ENCODE peak calls at places on chromosome 19, in nine cellular contexts. N, F, C, V, Q, O, E, B and P are unnamed samples.
A peak's percentile ranks its signal among the peaks of the same experiment; 100 is the strongest.

GRCh38 chr19:3292958-3293529 is 68.6 kb downstream of the CELF5 start:
- DNase-seq in O (peak; percentile 56), B (no peak), V (no peak), C (no peak), Q (no peak), E (no peak), F (no peak), N (no peak), P (no peak)

GRCh38 chr19:18153555-18154134 is 682 bp downstream of the PIK3R2 start:
- DNase-seq in C (no peak), Q (no peak), V (peak; percentile 31), F (no peak), E (no peak), B (no peak), N (no peak), O (peak; percentile 61), P (no peak)

GRCh38 chr19:1177322-1178114 is 3.5 kb upstream of the SBNO2 start:
- DNase-seq in V (no peak), Q (peak; percentile 98), N (peak; percentile 62), C (peak; percentile 55), B (peak; percentile 95), F (peak; percentile 98), O (no peak), E (peak; percentile 96), P (no peak)

GRCh38 chr19:677601-678380 is 1.6 kb downstream of the FSTL3 start:
- DNase-seq in V (no peak), Q (peak; percentile 88), O (no peak), F (no peak), C (no peak), N (no peak), B (no peak), E (no peak), P (no peak)

GRCh38 chr19:33905937-33906577 is 109.4 kb downstream of the KCTD15 start:
- DNase-seq in V (peak; percentile 8), O (peak; percentile 75), E (no peak), N (no peak), F (peak; percentile 53), C (no peak), Q (peak; percentile 38), B (no peak), P (no peak)

GRCh38 chr19:17777840-17778620 is 16.9 kb upstream of the B3GNT3 start:
- DNase-seq in O (peak; percentile 80), F (peak; percentile 79), V (peak; percentile 63), C (no peak), Q (peak; percentile 73), E (no peak), B (peak; percentile 38), N (no peak), P (no peak)

GRCh38 chr19:11479470-11480080 is 1.3 kb downstream of the ELAVL3 start:
- DNase-seq in B (no peak), F (peak; percentile 32), O (peak; percentile 57), V (peak; percentile 56), C (no peak), N (no peak), Q (no peak), E (no peak), P (no peak)

GRCh38 chr19:15469513-15470297 is 5.4 kb upstream of the RASAL3 start:
- DNase-seq in N (no peak), O (no peak), Q (no peak), E (no peak), B (no peak), V (peak; percentile 52), F (peak; percentile 41), C (no peak), P (no peak)

GRCh38 chr19:4066176-4066606 is 508 bp downstream of the ZBTB7A start:
- DNase-seq in C (no peak), Q (no peak), F (no peak), B (no peak), V (peak; percentile 54), N (no peak), O (peak; percentile 71), E (no peak), P (no peak)

GRCh38 chr19:47644743-47645499 is 36.0 kb downstream of the BICRA start:
- DNase-seq in E (no peak), B (peak; percentile 18), O (no peak), N (no peak), V (no peak), F (peak; percentile 18), C (no peak), Q (peak; percentile 86), P (no peak)

GRCh38 chr19:18776736-18777135 is 14.4 kb downstream of the COMP start:
- DNase-seq in F (peak; percentile 59), C (no peak), E (peak; percentile 34), V (no peak), O (no peak), N (no peak), Q (peak; percentile 66), B (peak; percentile 13), P (no peak)

GRCh38 chr19:31257426-31258130 is 91.7 kb downstream of the TSHZ3 start:
- DNase-seq in B (no peak), V (no peak), E (no peak), F (no peak), Q (no peak), N (no peak), C (no peak), O (no peak), P (no peak)

GRCh38 chr19:47005873-47006272 is 13.8 kb upstream of the NPAS1 start:
- DNase-seq in N (no peak), B (no peak), E (peak; percentile 48), O (peak; percentile 26), F (peak; percentile 46), V (no peak), Q (no peak), C (no peak), P (no peak)

GRCh38 chr19:7913652-7914051 is 978 bp upstream of the TGFBR3L start:
- DNase-seq in E (no peak), F (no peak), Q (no peak), V (no peak), N (no peak), O (no peak), B (no peak), C (no peak), P (no peak)

GRCh38 chr19:11190501-11190900 is 6.8 kb downstream of the KANK2 start:
- DNase-seq in O (no peak), V (no peak), B (no peak), Q (no peak), N (no peak), F (no peak), E (no peak), C (no peak), P (no peak)

GRCh38 chr19:41774515-41774980 is 19.2 kb downstream of the CEACAM6 start:
- DNase-seq in B (no peak), F (no peak), V (peak; percentile 36), N (peak; percentile 99), C (no peak), O (peak; percentile 79), E (no peak), Q (peak; percentile 95), P (no peak)

GRCh38 chr19:29927944-29928669 is 13.9 kb upstream of the URI1 start:
- DNase-seq in B (no peak), O (no peak), V (no peak), C (no peak), E (no peak), N (no peak), F (no peak), Q (no peak), P (no peak)

GRCh38 chr19:10780368-10780767 is 55.6 kb downstream of the TMED1 start:
- DNase-seq in E (peak; percentile 82), Q (no peak), C (no peak), V (no peak), F (peak; percentile 33), N (no peak), B (peak; percentile 95), O (no peak), P (no peak)

GRCh38 chr19:49882643-49883042 is 5.1 kb downstream of the TBC1D17 start:
- DNase-seq in N (no peak), O (no peak), B (no peak), E (no peak), F (no peak), C (no peak), Q (no peak), V (no peak), P (no peak)